ENCODE peak calls at places on chromosomes 1 and 21, in five cellular contexts. B is astrocyte of the spinal cord; Z is activated CD8-positive, alpha-beta T cell treated with anti-CD3 and anti-CD28 coated beads, Interleukin-2, amount 10 ng/mL, durations not matched to agents 7 days and 5 days; N is cardiac fibroblast; V is HT1080. K is an unnamed sample.

GRCh38 chr1:92342401-92342800 is 43.5 kb downstream of the RPAP2 start:
- DNase-seq in B (no peak), V (no peak), Z (no peak), N (no peak), K (no peak)

GRCh38 chr1:15762546-15762945 is 4.0 kb downstream of the FBLIM1 start:
- DNase-seq in Z (no peak), B (no peak), V (no peak), N (no peak), K (no peak)

GRCh38 chr1:234585333-234586055 is 24.5 kb downstream of the IRF2BP2 start:
- DNase-seq in V (peak), B (peak), Z (no peak), N (peak), K (peak)

GRCh38 chr1:164611754-164612642 is 53.0 kb downstream of the PBX1 start:
- DNase-seq in Z (no peak), B (peak), V (peak), N (peak), K (peak)

GRCh38 chr1:109251277-109252166 is 2.2 kb downstream of the CELSR2 start:
- DNase-seq in N (no peak), V (no peak), B (no peak), Z (no peak), K (no peak)

GRCh38 chr1:62722796-62723195 is 34.6 kb upstream of the DOCK7 start:
- DNase-seq in B (no peak), N (no peak), V (no peak), Z (no peak), K (no peak)

GRCh38 chr1:183023601-183024351 is 556 bp downstream of the LAMC1 start:
- DNase-seq in N (peak), V (peak), Z (peak), B (peak), K (peak)

GRCh38 chr1:203289281-203289981 is 15.9 kb upstream of the BTG2 start:
- DNase-seq in V (no peak), Z (peak), N (no peak), B (no peak), K (no peak)

GRCh38 chr1:200838676-200839445 is 33.9 kb upstream of the GPR25 start:
- DNase-seq in V (peak), N (peak), Z (no peak), B (peak), K (peak)

GRCh38 chr1:204960306-204960984 is 82.6 kb upstream of the CNTN2 start:
- DNase-seq in V (no peak), N (no peak), Z (no peak), B (no peak), K (no peak)

GRCh38 chr1:201917362-201918033 is 28.8 kb downstream of the SHISA4 start:
- DNase-seq in V (peak), B (peak), Z (no peak), N (peak), K (peak)

GRCh38 chr21:35281946-35282345 is 232.8 kb upstream of the RUNX1 start:
- DNase-seq in N (no peak), B (no peak), V (no peak), Z (no peak), K (no peak)

K was measured in fibroblast of pulmonary artery.